ENCODE peak calls at places on chromosomes 11 and 22, in six cellular contexts. Y is activated T-helper 1 cell treated with Interleukin-2 at 50 U/mL for 16 hours, C is left ventricle myocardium inferior, A is ELF-1, W is dermis microvascular lymphatic vessel endothelial cell, U is EH. F is an unnamed sample.

GRCh38 chr22:49825944-49826602 is 1.6 kb downstream of the BRD1 start:
- DNase-seq in C (no peak), A (no peak), U (peak; percentile 58), W (no peak), Y (peak; percentile 34), F (peak; percentile 34)

GRCh38 chr11:104772806-104773241 is 125.4 kb downstream of the CASP12 start:
- DNase-seq in U (peak; percentile 77), Y (no peak), A (no peak), C (no peak), W (no peak), F (peak; percentile 95)

GRCh38 chr11:77411238-77411637 is 62.7 kb downstream of the PAK1 start:
- DNase-seq in A (no peak), C (peak; percentile 19), U (peak; percentile 37), Y (no peak), W (no peak), F (peak; percentile 29)

GRCh38 chr22:32473388-32473952 is 1.1 kb upstream of the FBXO7 start:
- DNase-seq in W (peak; percentile 55), U (peak; percentile 61), A (peak; percentile 18), Y (no peak), C (no peak), F (peak; percentile 83)

GRCh38 chr22:44026630-44027511 is 2.8 kb downstream of the PARVB start:
- DNase-seq in W (peak; percentile 84), A (peak; percentile 35), Y (peak; percentile 40), C (peak; percentile 84), U (peak; percentile 83), F (peak; percentile 50)

GRCh38 chr11:62770778-62771143 is 435 bp upstream of the TAF6L start:
- DNase-seq in Y (no peak), W (no peak), C (no peak), U (no peak), A (no peak), F (peak; percentile 40)

GRCh38 chr11:46918087-46918751 is at the start of gene LRP4:
- DNase-seq in Y (no peak), W (no peak), U (peak; percentile 38), A (peak; percentile 33), C (peak; percentile 69), F (no peak)

GRCh38 chr11:72343159-72343756 is 91.1 kb downstream of the CLPB start:
- DNase-seq in C (no peak), Y (no peak), A (no peak), U (peak; percentile 38), W (no peak), F (no peak)

GRCh38 chr11:117171648-117172051 is 6.9 kb upstream of the SIDT2 start:
- DNase-seq in A (peak; percentile 55), W (no peak), C (no peak), Y (no peak), U (no peak), F (peak; percentile 78)

GRCh38 chr22:35664955-35665577 is 16.8 kb downstream of the APOL6 start:
- DNase-seq in A (no peak), C (no peak), W (no peak), Y (no peak), U (no peak), F (no peak)

GRCh38 chr11:6237271-6237670 is 1.6 kb upstream of the CNGA4 start:
- DNase-seq in Y (no peak), C (no peak), A (no peak), W (no peak), U (peak; percentile 7), F (no peak)

GRCh38 chr22:42169055-42169469 is 38.5 kb upstream of the CYP2D6 start:
- DNase-seq in C (peak; percentile 55), U (peak; percentile 70), W (peak; percentile 67), A (peak; percentile 86), Y (peak; percentile 41), F (peak; percentile 85)

GRCh38 chr11:10659339-10660216 is 34.0 kb downstream of the IRAG1 start:
- DNase-seq in A (peak; percentile 37), U (peak; percentile 99), Y (no peak), W (no peak), C (no peak), F (peak; percentile 90)

GRCh38 chr11:61872935-61873565 is 18.3 kb downstream of the FADS3 start:
- DNase-seq in C (no peak), W (no peak), A (no peak), Y (no peak), U (no peak), F (no peak)

GRCh38 chr11:2211113-2211971 is 39.7 kb upstream of the TH start:
- DNase-seq in Y (no peak), C (no peak), U (no peak), W (no peak), A (no peak), F (no peak)

GRCh38 chr22:29600846-29601245 is 2.6 kb upstream of the NF2 start:
- DNase-seq in U (no peak), W (no peak), C (no peak), A (no peak), Y (no peak), F (no peak)

GRCh38 chr22:45999379-45999971 is 22.5 kb upstream of the WNT7B start:
- DNase-seq in A (no peak), U (no peak), Y (no peak), W (no peak), C (peak; percentile 11), F (no peak)

GRCh38 chr11:77506857-77507256 is 33.0 kb upstream of the PAK1 start:
- DNase-seq in A (no peak), U (peak; percentile 68), W (peak; percentile 9), Y (no peak), C (no peak), F (peak; percentile 43)

GRCh38 chr11:11979487-11980117 is 28.8 kb downstream of the DKK3 start:
- DNase-seq in A (peak; percentile 60), U (peak; percentile 90), Y (no peak), C (peak; percentile 54), W (no peak), F (peak; percentile 90)

GRCh38 chr11:110728883-110729282 is 16.6 kb upstream of the ARHGAP20 start:
- DNase-seq in C (no peak), Y (no peak), U (no peak), A (no peak), W (no peak), F (peak; percentile 25)

GRCh38 chr11:114348200-114349191 is 51.8 kb downstream of the C11orf71 start:
- DNase-seq in A (peak; percentile 85), C (no peak), W (peak; percentile 54), Y (no peak), U (peak; percentile 83), F (peak; percentile 88)

GRCh38 chr11:7448126-7448525 is 37.2 kb upstream of the OLFML1 start:
- DNase-seq in W (no peak), A (peak; percentile 17), C (no peak), Y (no peak), U (no peak), F (no peak)

GRCh38 chr11:12902784-12903491 is 106.2 kb upstream of the RASSF10 start:
- DNase-seq in A (no peak), Y (no peak), W (no peak), U (no peak), C (no peak), F (no peak)

GRCh38 chr22:24416095-24416494 is 11.3 kb upstream of the ADORA2A start:
- DNase-seq in W (no peak), U (no peak), Y (no peak), C (no peak), A (no peak), F (no peak)

GRCh38 chr11:134339756-134340155 is 8.0 kb downstream of the GLB1L2 start:
- DNase-seq in A (no peak), Y (no peak), U (no peak), W (no peak), C (no peak), F (no peak)

F was measured in choroid plexus epithelial cell.